ENCODE peak calls at places on chromosomes 13 and 19, in ten cellular contexts. R, A, J, M, N, W, K, D, G and F are unnamed samples.

GRCh38 chr19:43463381-43464088 is 1.9 kb downstream of the LYPD3 start:
- DNase-seq in W (peak), G (peak), D (peak), R (peak), J (peak), M (peak), K (peak), A (no peak), N (peak), F (peak)

GRCh38 chr19:6378036-6378435 is 2.3 kb upstream of the PSPN start:
- DNase-seq in M (no peak), G (peak), J (no peak), K (no peak), D (no peak), N (no peak), A (peak), W (peak), R (no peak), F (no peak)

GRCh38 chr13:51832471-51833152 is 12.4 kb downstream of the TMEM272 start:
- DNase-seq in W (no peak), D (peak), N (no peak), J (peak), K (no peak), R (no peak), M (no peak), A (no peak), G (peak), F (peak)

GRCh38 chr13:74662895-74663294 is 528.7 kb upstream of the KLF12 start:
- DNase-seq in A (no peak), J (no peak), G (peak), D (no peak), N (no peak), M (peak), W (no peak), K (no peak), R (no peak), F (no peak)

GRCh38 chr19:45442408-45442926 is 18.8 kb upstream of the ERCC1 start:
- DNase-seq in N (no peak), A (no peak), G (no peak), R (no peak), D (no peak), J (no peak), K (no peak), W (no peak), M (no peak), F (no peak)

GRCh38 chr13:73223372-73223781 is 164.6 kb downstream of the KLF5 start:
- DNase-seq in N (peak), J (no peak), G (no peak), A (no peak), R (no peak), K (no peak), M (no peak), D (no peak), W (no peak), F (peak)

GRCh38 chr13:113769106-113769505 is 10.1 kb downstream of the TMEM255B start:
- DNase-seq in J (no peak), R (no peak), N (no peak), D (no peak), M (no peak), G (no peak), A (no peak), K (no peak), W (no peak), F (no peak)

GRCh38 chr19:5452594-5453565 is 2.3 kb upstream of the ZNRF4 start:
- DNase-seq in N (no peak), J (no peak), M (no peak), G (peak), R (no peak), W (no peak), A (no peak), K (no peak), D (peak), F (no peak)

GRCh38 chr19:54517483-54517882 is 14.9 kb downstream of the LAIR2 start:
- DNase-seq in D (peak), R (no peak), N (no peak), J (peak), W (no peak), K (no peak), A (no peak), G (peak), M (peak), F (peak)

GRCh38 chr19:16571283-16571682 is 932 bp downstream of the SLC35E1 start:
- DNase-seq in N (no peak), K (no peak), R (no peak), J (no peak), D (peak), A (no peak), G (peak), W (no peak), M (no peak), F (no peak)

GRCh38 chr19:19537321-19538048 is 580 bp upstream of the CILP2 start:
- DNase-seq in K (no peak), W (no peak), D (no peak), A (no peak), J (no peak), N (no peak), G (no peak), R (no peak), M (no peak), F (peak)

GRCh38 chr13:24230428-24231072 is 70.0 kb downstream of the SPATA13 start:
- DNase-seq in M (no peak), D (no peak), J (no peak), K (no peak), N (no peak), A (no peak), W (no peak), R (no peak), G (no peak), F (no peak)

GRCh38 chr13:28326081-28326480 is 168.8 kb downstream of the FLT1 start:
- DNase-seq in R (no peak), G (no peak), M (no peak), N (no peak), D (no peak), W (no peak), J (no peak), K (no peak), A (no peak), F (no peak)

GRCh38 chr13:31042084-31042483 is 109.6 kb downstream of the TEX26 start:
- DNase-seq in J (no peak), M (no peak), R (no peak), N (no peak), K (no peak), W (no peak), G (no peak), D (no peak), A (no peak), F (no peak)

GRCh38 chr19:6744381-6745288 is 5.2 kb downstream of the TRIP10 start:
- DNase-seq in D (no peak), M (peak), G (peak), A (peak), W (peak), R (peak), N (no peak), K (no peak), J (peak), F (no peak)

GRCh38 chr19:58406818-58407657 is 1.4 kb upstream of the ZNF584 start:
- DNase-seq in A (no peak), M (no peak), W (no peak), K (no peak), D (peak), J (no peak), N (no peak), G (peak), R (no peak), F (no peak)
- TF ChIP-seq CTCF in A (peak), M (peak), W (peak), K (peak), D (peak), J (no peak), N (peak), G (peak), R (peak), F (peak)

GRCh38 chr19:3360494-3361383 is 5.6 kb upstream of the NFIC start:
- DNase-seq in A (no peak), K (no peak), G (no peak), N (peak), J (peak), M (peak), W (no peak), R (peak), D (peak), F (peak)
- TF ChIP-seq CTCF in A (no peak), K (no peak), G (peak), N (peak), J (no peak), M (peak), W (no peak), R (peak), D (no peak), F (peak)

GRCh38 chr13:42361701-42362100 is 89.7 kb downstream of the AKAP11 start:
- DNase-seq in J (no peak), G (no peak), N (no peak), K (no peak), D (no peak), R (no peak), A (no peak), M (no peak), W (no peak), F (no peak)

GRCh38 chr13:42360046-42360445 is 88.1 kb downstream of the AKAP11 start:
- DNase-seq in J (no peak), G (no peak), A (no peak), D (no peak), N (no peak), K (no peak), M (no peak), R (no peak), W (no peak), F (no peak)

GRCh38 chr13:42363941-42364612 is 92.1 kb downstream of the AKAP11 start:
- DNase-seq in K (no peak), R (no peak), J (no peak), M (no peak), A (no peak), D (no peak), N (no peak), G (peak), W (no peak), F (no peak)

GRCh38 chr13:42367836-42368235 is 95.9 kb downstream of the AKAP11 start:
- DNase-seq in N (no peak), K (no peak), J (no peak), R (no peak), G (peak), A (no peak), W (no peak), M (no peak), D (no peak), F (no peak)

DNA sequence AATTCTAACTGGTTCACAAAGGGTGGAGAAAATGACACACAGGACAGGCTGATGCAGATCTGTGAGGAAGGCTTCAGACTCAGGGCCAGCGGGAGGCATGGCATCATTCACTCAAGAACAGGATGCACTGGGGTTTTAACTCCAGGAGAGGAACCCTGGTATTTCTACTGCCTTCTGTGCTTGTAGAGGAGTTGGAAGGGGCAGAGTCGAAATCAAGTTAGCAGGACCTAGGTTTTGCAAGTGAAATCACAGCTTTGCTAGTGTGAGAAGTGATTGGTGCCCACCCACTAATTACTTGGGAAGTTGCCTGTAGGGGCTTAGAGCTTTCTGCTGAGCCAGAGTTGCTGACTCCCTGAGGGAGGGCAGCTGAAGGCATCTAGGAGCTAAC is 92.7 kb downstream of the AKAP11 start:
- DNase-seq in A (no peak), K (no peak), W (no peak), R (no peak), N (no peak), J (no peak), D (no peak), M (no peak), G (peak), F (no peak)
- TF ChIP-seq CTCF in A (no peak), K (no peak), W (no peak), R (no peak), N (no peak), J (no peak), D (no peak), M (no peak), G (no peak), F (no peak)

DNA sequence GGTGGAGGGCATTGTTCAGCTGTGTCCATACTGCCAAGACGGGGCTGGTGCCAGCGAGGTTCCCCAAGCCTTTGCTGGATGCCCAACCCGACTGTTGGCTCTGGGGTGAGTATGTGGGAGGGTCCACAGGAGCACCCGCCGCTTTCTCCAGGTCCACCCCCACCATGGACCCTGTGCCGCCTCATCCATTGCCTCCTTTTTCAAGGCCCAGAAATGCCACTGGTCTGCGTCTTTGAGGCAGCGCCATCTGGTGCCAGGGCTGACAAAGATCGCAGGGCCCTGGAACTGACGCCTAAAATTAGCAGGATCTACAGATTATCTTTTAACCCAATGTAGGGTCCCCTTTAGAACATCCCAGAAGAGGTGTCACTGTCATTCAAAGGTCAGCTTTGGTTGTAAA is 34.6 kb downstream of the NFIX start:
- DNase-seq in K (no peak), D (peak), N (no peak), M (no peak), W (no peak), J (no peak), R (peak), G (no peak), A (no peak), F (no peak)
- TF ChIP-seq CTCF in K (no peak), D (peak), N (peak), M (peak), W (peak), J (no peak), R (peak), G (peak), A (peak), F (peak)

GRCh38 chr13:83955011-83955410 is 72.7 kb upstream of the SLITRK1 start:
- DNase-seq in J (no peak), N (no peak), D (no peak), W (no peak), R (no peak), K (no peak), G (no peak), M (no peak), A (no peak), F (no peak)
- TF ChIP-seq CTCF in J (no peak), N (no peak), D (no peak), W (no peak), R (no peak), K (no peak), G (no peak), M (no peak), A (no peak), F (no peak)

GRCh38 chr19:13132471-13133166 is 14.6 kb downstream of the NACC1 start:
- DNase-seq in N (no peak), D (no peak), M (no peak), J (no peak), W (no peak), K (no peak), G (peak), A (no peak), R (no peak), F (no peak)
- TF ChIP-seq CTCF in N (no peak), D (no peak), M (no peak), J (no peak), W (no peak), K (no peak), G (no peak), A (no peak), R (no peak), F (no peak)

DNA sequence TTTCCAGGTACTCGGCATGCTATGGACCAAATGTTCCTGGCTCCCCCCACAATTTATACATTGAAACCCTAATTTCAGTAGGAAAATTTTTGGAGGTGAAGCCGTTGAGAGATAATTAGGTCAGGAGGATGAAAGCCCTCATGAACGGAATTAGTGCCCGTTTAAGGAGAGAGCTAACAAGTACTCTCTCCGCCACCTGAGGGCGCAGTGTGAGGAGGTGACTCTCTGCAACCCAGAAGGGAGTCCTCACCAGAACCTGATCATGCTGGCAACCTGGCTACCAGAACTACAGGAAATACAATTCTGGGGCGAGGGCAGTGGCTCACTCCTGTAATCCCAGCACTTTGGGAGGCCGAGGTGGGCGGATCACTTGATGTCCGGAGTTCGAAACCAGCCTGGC is 397.8 kb downstream of the SLITRK5 start:
- DNase-seq in K (no peak), A (no peak), G (no peak), M (no peak), D (peak), R (no peak), J (no peak), W (no peak), N (no peak), F (no peak)
- TF ChIP-seq CTCF in K (no peak), A (no peak), G (no peak), M (no peak), D (peak), R (no peak), J (no peak), W (no peak), N (no peak), F (peak)

DNA sequence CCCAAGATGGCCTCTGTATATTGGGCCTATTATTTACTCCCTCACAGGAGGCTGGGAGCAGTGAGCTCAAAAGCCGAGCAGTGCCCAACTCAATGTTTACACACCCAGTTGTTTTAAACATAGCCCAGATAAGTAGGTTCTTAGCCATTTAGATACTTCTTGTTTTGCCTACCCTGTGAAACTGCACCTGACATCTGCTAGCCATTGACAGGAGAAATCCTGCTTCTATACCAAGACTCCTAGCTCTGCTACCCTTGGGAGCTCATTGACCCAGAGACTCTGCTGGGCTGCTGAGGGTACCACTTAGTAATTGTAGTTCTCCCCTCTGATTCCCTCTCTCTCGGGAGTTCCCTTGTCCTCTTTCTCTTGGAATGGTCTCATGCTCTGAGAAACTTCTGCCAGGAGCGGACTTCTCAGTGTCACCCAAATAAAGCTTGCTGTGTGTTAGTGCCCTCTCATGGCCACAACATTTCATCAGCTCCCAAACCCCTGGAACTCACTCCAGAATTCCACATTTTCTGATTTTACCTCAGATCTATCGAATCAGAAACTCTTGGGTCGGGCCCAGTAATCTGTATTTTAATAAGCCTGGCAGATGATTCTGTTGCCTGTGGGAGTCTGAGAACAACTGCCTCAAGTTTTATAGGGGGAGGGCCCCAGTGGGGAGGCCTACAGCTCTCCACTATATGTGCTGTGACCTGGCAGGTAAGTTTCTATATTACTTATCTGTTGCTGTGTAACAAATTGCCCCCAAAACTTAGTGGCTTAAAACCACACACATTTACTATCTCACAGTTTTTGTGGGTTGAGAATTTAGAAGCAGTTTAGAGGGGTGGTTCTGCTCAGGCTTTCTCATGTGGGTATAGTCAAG is 221.1 kb downstream of the TDRD3 start:
- DNase-seq in D (no peak), A (no peak), K (no peak), N (no peak), J (no peak), R (no peak), G (peak), M (no peak), W (no peak), F (no peak)
- TF ChIP-seq CTCF in D (peak), A (peak), K (peak), N (no peak), J (no peak), R (no peak), G (peak), M (peak), W (peak), F (peak)

DNA sequence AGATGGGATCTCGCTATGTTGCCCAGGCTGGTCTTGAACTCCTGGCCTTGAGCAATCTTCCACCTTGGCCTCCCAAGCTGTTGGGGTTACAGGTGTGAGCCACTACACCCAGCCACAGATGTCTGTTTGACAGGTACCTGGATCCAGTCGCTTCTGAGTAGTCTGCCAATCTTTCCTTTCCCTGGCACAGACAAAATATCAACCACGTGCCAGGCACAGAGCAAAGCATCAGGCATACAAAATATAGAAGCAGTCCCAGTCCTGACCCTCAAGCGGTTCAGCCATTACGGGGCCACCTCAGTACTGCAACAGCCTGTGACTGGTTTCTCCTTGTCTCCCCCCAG is 3.8 kb downstream of the ELAVL1 start:
- DNase-seq in A (no peak), D (no peak), K (no peak), G (no peak), W (no peak), R (no peak), J (no peak), M (no peak), N (no peak), F (no peak)
- TF ChIP-seq CTCF in A (no peak), D (no peak), K (no peak), G (no peak), W (no peak), R (no peak), J (no peak), M (no peak), N (no peak), F (no peak)